ENCODE peak calls at places on chromosomes 3 and 15, in nine cellular contexts. E is right atrium auricular region, N is A549, B is fibroblast of lung, W is lung, Z is psoas muscle, O is pancreas, T is transverse colon, V is keratinocyte. C is an unnamed sample.

GRCh38 chr3:105483476-105483875 is 116.8 kb downstream of the ALCAM start:
- DNase-seq in N (no peak), Z (no peak), W (no peak), E (no peak), O (no peak), T (no peak), V (no peak), B (peak), C (no peak)

GRCh38 chr3:170532573-170532972 is 53.3 kb downstream of the SLC7A14 start:
- DNase-seq in O (no peak), B (no peak), Z (no peak), V (no peak), E (no peak), T (no peak), W (no peak), N (no peak), C (no peak)

GRCh38 chr15:48541659-48542334 is 103.7 kb downstream of the FBN1 start:
- DNase-seq in V (no peak), B (peak), O (no peak), W (no peak), Z (no peak), E (no peak), T (no peak), N (no peak), C (no peak)

GRCh38 chr3:56799251-56799882 is 2.4 kb downstream of the ARHGEF3 start:
- DNase-seq in B (peak), N (peak), Z (no peak), T (no peak), V (no peak), O (no peak), W (no peak), E (no peak), C (no peak)

GRCh38 chr15:70430029-70430428 is 332.3 kb upstream of the TLE3 start:
- DNase-seq in E (no peak), V (peak), B (peak), W (no peak), T (no peak), Z (no peak), N (peak), O (no peak), C (no peak)

GRCh38 chr3:41075958-41076357 is 123.3 kb upstream of the CTNNB1 start:
- DNase-seq in W (no peak), E (peak), O (no peak), V (no peak), Z (peak), B (no peak), T (no peak), N (no peak), C (no peak)

GRCh38 chr3:183438749-183439148 is 10.3 kb upstream of the MCF2L2 start:
- DNase-seq in T (peak), E (no peak), O (peak), B (no peak), V (no peak), W (no peak), N (no peak), Z (no peak), C (no peak)

GRCh38 chr15:60115579-60116415 is 111.7 kb downstream of the FOXB1 start:
- DNase-seq in T (no peak), Z (no peak), E (no peak), V (no peak), N (no peak), W (no peak), O (no peak), B (peak), C (no peak)

GRCh38 chr15:78061963-78062427 is 15.5 kb downstream of the TBC1D2B start:
- DNase-seq in B (peak), E (no peak), N (no peak), O (no peak), W (no peak), Z (no peak), T (no peak), V (no peak), C (no peak)

GRCh38 chr15:100114526-100114925 is 227.2 kb downstream of the ADAMTS17 start:
- DNase-seq in W (no peak), E (peak), B (peak), O (no peak), Z (no peak), N (no peak), T (no peak), V (no peak), C (no peak)

GRCh38 chr15:52232327-52232726 is 41.1 kb upstream of the GNB5 start:
- DNase-seq in W (no peak), Z (no peak), V (no peak), N (no peak), O (no peak), E (no peak), T (no peak), B (no peak), C (no peak)

GRCh38 chr3:143847787-143848631 is at the start of gene SLC9A9:
- DNase-seq in T (peak), B (peak), E (peak), V (no peak), N (no peak), O (no peak), Z (peak), W (no peak), C (no peak)

GRCh38 chr15:52309154-52309548 is 13.5 kb upstream of the MYO5C start:
- DNase-seq in O (no peak), T (no peak), V (no peak), E (no peak), N (no peak), B (no peak), W (no peak), Z (no peak), C (no peak)

GRCh38 chr15:99384992-99385669 is 133.8 kb downstream of the LRRC28 start:
- DNase-seq in B (no peak), V (no peak), E (no peak), N (no peak), O (no peak), T (no peak), Z (no peak), W (no peak), C (no peak)

GRCh38 chr3:102354818-102355515 is 79.8 kb upstream of the ZPLD1 start:
- DNase-seq in T (no peak), V (no peak), B (peak), E (no peak), Z (no peak), N (peak), O (no peak), W (no peak), C (no peak)

GRCh38 chr3:177126015-177126773 is 71.1 kb downstream of the TBL1XR1 start:
- DNase-seq in V (peak), T (no peak), W (no peak), Z (no peak), E (no peak), B (peak), N (no peak), O (no peak), C (no peak)

GRCh38 chr3:179398574-179399249 is 51.2 kb downstream of the MFN1 start:
- DNase-seq in W (no peak), T (no peak), O (no peak), N (no peak), E (no peak), V (no peak), Z (no peak), B (peak), C (no peak)

GRCh38 chr15:36429707-36430106 is 149.7 kb upstream of the CDIN1 start:
- DNase-seq in T (no peak), W (no peak), E (no peak), Z (no peak), B (peak), V (no peak), N (no peak), O (no peak), C (no peak)

GRCh38 chr15:36430280-36430679 is 149.1 kb upstream of the CDIN1 start:
- DNase-seq in E (no peak), O (no peak), V (no peak), W (no peak), N (no peak), Z (no peak), T (no peak), B (no peak), C (no peak)

GRCh38 chr15:36430721-36431265 is 148.6 kb upstream of the CDIN1 start:
- DNase-seq in E (no peak), Z (no peak), B (peak), T (no peak), O (no peak), V (no peak), W (no peak), N (no peak), C (no peak)

GRCh38 chr15:36432162-36432561 is 147.3 kb upstream of the CDIN1 start:
- DNase-seq in N (no peak), B (peak), T (no peak), E (no peak), O (no peak), V (no peak), W (no peak), Z (no peak), C (no peak)

GRCh38 chr15:36434160-36434559 is 145.3 kb upstream of the CDIN1 start:
- DNase-seq in Z (no peak), W (no peak), B (no peak), T (no peak), N (no peak), E (no peak), O (no peak), V (no peak), C (no peak)
- H3K4me3 ChIP-seq in Z (no peak), W (no peak), B (no peak), T (no peak), N (no peak), E (no peak), O (no peak), V (no peak), C (no peak)

DNA sequence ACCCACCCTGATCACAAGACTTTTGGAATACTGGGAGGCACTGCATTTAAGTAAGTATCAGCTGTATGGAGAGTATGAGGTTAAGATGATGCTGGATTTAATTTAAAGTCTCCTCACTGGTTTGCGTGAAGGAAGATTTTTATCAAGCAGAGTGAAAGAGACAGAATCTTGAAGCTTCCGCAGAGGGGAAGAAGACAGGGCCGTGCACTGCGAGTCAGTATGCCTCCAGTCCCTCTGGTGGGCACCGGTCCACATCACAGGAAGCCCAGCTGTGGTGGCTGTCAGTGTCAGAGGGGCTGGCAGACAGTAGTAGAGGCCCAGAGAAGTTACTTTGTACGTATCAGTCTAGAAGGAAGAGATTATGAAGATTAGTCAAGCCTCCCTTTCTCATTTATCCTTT is 379.0 kb upstream of the TPRG1 start:
- DNase-seq in E (no peak), T (no peak), V (no peak), Z (peak), N (no peak), B (peak), O (no peak), W (no peak), C (no peak)
- TF ChIP-seq CTCF in E (no peak), T (peak), V (no peak), Z (peak), N (no peak), B (peak), O (no peak), W (no peak), C (no peak)

DNA sequence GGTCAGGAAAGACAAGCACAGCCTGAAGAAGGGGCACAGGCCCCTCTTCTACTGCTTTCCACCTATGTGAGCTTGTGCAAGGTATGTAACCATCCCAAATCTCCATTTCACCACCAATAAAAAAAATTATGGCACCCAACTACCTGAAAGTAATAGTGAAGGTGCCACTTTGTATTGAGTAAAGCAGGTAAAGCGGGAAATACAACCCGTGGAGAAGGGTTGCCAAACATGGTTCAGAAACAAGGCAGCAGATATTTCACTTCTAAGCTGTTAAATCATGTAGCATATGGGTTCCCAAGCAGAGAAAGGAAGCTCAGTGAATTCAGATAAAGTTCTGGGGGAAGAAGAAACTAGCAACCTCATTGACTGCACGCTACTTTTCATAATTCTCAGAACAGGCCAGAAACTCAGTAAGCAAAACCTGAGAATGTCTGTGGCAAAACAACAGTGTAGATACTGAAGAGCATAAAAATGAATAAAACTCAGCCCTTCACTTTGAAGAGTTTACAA is 4.1 kb downstream of the PLOD2 start:
- DNase-seq in W (no peak), B (no peak), O (no peak), T (peak), Z (no peak), E (no peak), N (no peak), V (no peak), C (no peak)
- H3K27ac ChIP-seq in W (peak), B (no peak), O (peak), T (peak), Z (peak), E (peak), N (peak), V (no peak), C (peak)

GRCh38 chr3:31105438-31106077 is 211.1 kb upstream of the GADL1 start:
- DNase-seq in W (no peak), N (peak), B (peak), V (peak), O (no peak), Z (no peak), E (no peak), T (no peak), C (no peak)
- H3K4me3 ChIP-seq in W (no peak), N (no peak), B (no peak), V (no peak), O (no peak), Z (no peak), E (no peak), T (no peak), C (no peak)

GRCh38 chr3:184584001-184584891 is 22.7 kb downstream of the EPHB3 start:
- DNase-seq in E (no peak), O (no peak), Z (no peak), T (no peak), W (no peak), B (no peak), N (no peak), V (no peak), C (no peak)
- TF ChIP-seq CTCF in E (no peak), O (no peak), Z (no peak), T (no peak), W (no peak), B (no peak), N (no peak), V (peak), C (no peak)

GRCh38 chr3:98770261-98771039 is 7.3 kb downstream of the ST3GAL6 start:
- DNase-seq in B (no peak), T (peak), N (no peak), W (peak), V (no peak), Z (peak), E (no peak), O (peak), C (no peak)
- H3K27ac ChIP-seq in B (no peak), T (peak), N (no peak), W (peak), V (no peak), Z (peak), E (peak), O (peak), C (peak)

GRCh38 chr3:77041156-77041696 is 1.3 kb downstream of the ROBO2 start:
- DNase-seq in E (no peak), B (no peak), N (no peak), V (no peak), O (no peak), W (no peak), Z (no peak), T (no peak), C (no peak)
- H3K4me3 ChIP-seq in E (no peak), B (peak), N (no peak), V (no peak), O (no peak), W (no peak), Z (no peak), T (no peak), C (peak)